ENCODE peak calls at places on chromosomes 2 and 18, in eight cellular contexts. X is fibroblast of pulmonary artery, F is upper lobe of left lung, R is cardiac fibroblast, Q is AG04449, L is tibial nerve, B is hepatocyte, Z is esophagus squamous epithelium. N is an unnamed sample.
A peak's percentile ranks its signal among the peaks of the same experiment; 100 is the strongest.

GRCh38 chr2:156841321-156841720 is 405.1 kb downstream of the GPD2 start:
- DNase-seq in F (no peak), X (no peak), R (no peak), L (no peak), B (no peak), Z (no peak), Q (no peak), N (no peak)

GRCh38 chr18:902179-902718 is 2.4 kb upstream of the ADCYAP1 start:
- DNase-seq in X (peak; percentile 51), F (no peak), L (no peak), R (peak; percentile 47), Q (no peak), B (peak; percentile 23), Z (no peak), N (no peak)

GRCh38 chr2:231357048-231357447 is 38.5 kb upstream of the B3GNT7 start:
- DNase-seq in Q (no peak), X (no peak), R (no peak), B (no peak), F (no peak), Z (no peak), L (no peak), N (no peak)

GRCh38 chr2:103959174-103960125 is 894.5 kb upstream of the POU3F3 start:
- DNase-seq in F (no peak), Z (peak; percentile 0), Q (no peak), R (peak; percentile 10), B (peak; percentile 76), L (peak; percentile 13), X (no peak), N (no peak)

GRCh38 chr2:20621366-20622295 is 29.3 kb downstream of the HS1BP3 start:
- DNase-seq in F (no peak), X (no peak), Q (no peak), B (no peak), R (no peak), L (no peak), Z (no peak), N (no peak)

GRCh38 chr2:235073938-235074337 is 122.1 kb downstream of the SH3BP4 start:
- DNase-seq in X (no peak), L (no peak), Z (no peak), R (no peak), F (no peak), Q (no peak), B (no peak), N (no peak)

GRCh38 chr2:173161040-173161439 is 85.4 kb downstream of the MAP3K20 start:
- DNase-seq in B (no peak), Q (no peak), F (no peak), R (peak; percentile 25), X (peak; percentile 29), L (no peak), Z (no peak), N (no peak)

GRCh38 chr2:98380203-98380535 is 33.9 kb downstream of the CNGA3 start:
- DNase-seq in Q (no peak), F (no peak), R (no peak), X (no peak), B (no peak), Z (no peak), L (no peak), N (no peak)

GRCh38 chr2:84894758-84895520 is 10.5 kb upstream of the TMSB10 start:
- DNase-seq in Q (no peak), B (no peak), X (peak; percentile 73), R (peak; percentile 62), F (no peak), L (no peak), Z (no peak), N (no peak)

GRCh38 chr2:130370490-130370889 is 14.6 kb downstream of the PTPN18 start:
- DNase-seq in X (no peak), R (no peak), Q (no peak), F (no peak), B (no peak), Z (no peak), L (no peak), N (no peak)

GRCh38 chr18:62157843-62158242 is 29.0 kb downstream of the PIGN start:
- DNase-seq in F (no peak), X (no peak), B (no peak), L (no peak), R (no peak), Q (no peak), Z (no peak), N (no peak)

GRCh38 chr2:223860809-223861738 is 23.7 kb upstream of the AP1S3 start:
- DNase-seq in F (no peak), R (peak; percentile 81), Z (no peak), X (peak; percentile 85), B (peak; percentile 83), L (no peak), Q (peak; percentile 42), N (no peak)

GRCh38 chr18:63192171-63192884 is 127.2 kb downstream of the BCL2 start:
- DNase-seq in Q (no peak), L (no peak), Z (no peak), B (no peak), F (no peak), X (no peak), R (no peak), N (no peak)

GRCh38 chr2:224586127-224586702 is 1.1 kb upstream of the CUL3 start:
- DNase-seq in Z (no peak), R (no peak), X (no peak), B (no peak), F (no peak), Q (no peak), L (no peak), N (no peak)

GRCh38 chr2:73947412-73948018 is 20.8 kb downstream of the DGUOK start:
- DNase-seq in X (no peak), B (no peak), L (no peak), F (no peak), Z (no peak), R (no peak), Q (no peak), N (no peak)

GRCh38 chr2:109448946-109449788 is 164.6 kb downstream of the SEPTIN10 start:
- DNase-seq in L (no peak), X (no peak), F (peak; percentile 68), B (no peak), Z (no peak), R (no peak), Q (no peak), N (no peak)

GRCh38 chr2:197097578-197098366 is 171.3 kb upstream of the PGAP1 start:
- DNase-seq in Z (no peak), L (peak; percentile 28), B (peak; percentile 35), F (no peak), R (peak; percentile 88), X (peak; percentile 94), Q (no peak), N (no peak)

GRCh38 chr18:14978962-14979535 is 231.1 kb downstream of the ANKRD30B start:
- DNase-seq in X (no peak), Q (no peak), B (no peak), L (no peak), Z (no peak), R (peak; percentile 47), F (no peak), N (no peak)
- TF ChIP-seq CTCF in X (no peak), Q (peak; percentile 39), B (no peak), L (peak; percentile 19), Z (no peak), R (peak; percentile 39), F (no peak), N (no peak)

GRCh38 chr2:199463708-199464613 is 6.2 kb upstream of the SATB2 start:
- DNase-seq in Z (no peak), B (peak; percentile 16), F (peak; percentile 79), Q (no peak), L (no peak), X (no peak), R (no peak), N (no peak)

GRCh38 chr2:199460808-199461454 is 3.2 kb upstream of the SATB2 start:
- DNase-seq in B (no peak), X (no peak), Q (no peak), L (no peak), R (peak; percentile 20), Z (no peak), F (no peak), N (no peak)

GRCh38 chr2:199461455-199462166 is 3.9 kb upstream of the SATB2 start:
- DNase-seq in Q (no peak), Z (no peak), B (no peak), L (no peak), F (peak; percentile 40), X (no peak), R (no peak), N (no peak)

GRCh38 chr2:199463000-199463692 is 5.4 kb upstream of the SATB2 start:
- DNase-seq in R (peak; percentile 59), Z (no peak), Q (no peak), B (peak; percentile 85), X (peak; percentile 41), F (peak; percentile 95), L (peak; percentile 67), N (no peak)

DNA sequence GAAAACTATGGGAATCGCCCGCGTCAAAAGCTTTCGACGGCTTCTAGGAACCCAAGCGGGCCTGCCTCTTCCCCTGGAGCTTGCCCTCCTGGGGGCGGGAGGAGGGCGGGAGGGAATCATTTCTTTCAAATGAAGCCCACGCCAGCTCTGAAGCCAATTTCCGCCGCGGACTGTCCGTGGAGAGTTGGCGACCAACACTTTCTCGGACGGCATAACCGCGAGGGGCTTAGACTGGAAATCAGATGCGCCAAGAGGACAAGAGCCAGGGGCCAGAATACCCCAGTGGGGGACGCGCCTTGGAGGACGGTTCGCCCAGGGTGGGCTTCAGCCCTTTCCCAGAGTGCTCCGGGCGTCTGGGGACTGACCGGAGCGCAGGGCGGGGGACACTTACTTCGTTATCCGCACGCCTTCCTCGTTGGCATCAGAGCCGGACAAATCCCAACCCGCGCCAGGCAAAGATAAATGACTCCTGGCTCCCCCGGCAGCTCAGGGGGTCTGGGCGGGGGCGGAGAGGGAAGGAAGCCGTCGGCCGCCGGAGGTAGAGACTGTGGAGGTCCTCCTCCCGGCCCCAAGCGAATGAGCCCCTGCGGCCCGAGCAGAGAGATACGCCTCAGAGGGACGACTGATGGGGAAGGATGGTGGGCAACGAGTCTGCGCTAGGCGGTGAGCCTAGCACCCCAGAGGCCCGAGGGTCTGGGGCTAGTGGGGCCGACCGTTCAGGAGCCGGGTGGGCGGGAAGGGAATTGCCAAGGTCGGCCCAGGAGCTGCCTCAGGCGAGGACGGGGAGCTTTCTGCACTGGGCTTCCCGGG is 4.6 kb upstream of the SATB2 start:
- DNase-seq in R (no peak), X (no peak), F (peak; percentile 58), B (no peak), L (no peak), Z (no peak), Q (no peak), N (no peak)
- TF ChIP-seq CTCF in R (no peak), X (no peak), F (no peak), B (no peak), L (no peak), Z (no peak), Q (no peak), N (no peak)

DNA sequence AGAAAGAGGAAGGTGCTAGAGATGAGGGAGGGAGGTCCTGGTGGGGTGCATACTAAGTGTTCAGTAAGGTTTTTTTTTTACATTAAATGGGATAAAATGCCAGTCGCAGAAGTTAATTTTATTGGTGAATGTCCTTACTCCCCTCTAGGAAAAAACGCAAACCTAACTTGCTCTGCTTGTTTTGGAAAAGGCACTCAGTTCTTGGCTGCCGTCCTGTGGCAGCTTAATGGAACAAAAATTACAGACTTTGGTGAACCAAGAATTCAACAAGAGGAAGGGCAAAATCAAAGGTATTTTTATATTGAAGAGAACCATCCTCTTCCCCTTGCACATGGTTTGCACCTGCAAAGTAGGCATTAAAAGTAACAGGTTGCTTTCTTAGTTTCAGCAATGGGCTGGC is 12.7 kb upstream of the IL18R1 start:
- DNase-seq in B (no peak), Z (no peak), R (peak; percentile 40), Q (no peak), F (no peak), L (no peak), X (peak; percentile 39), N (no peak)
- TF ChIP-seq CTCF in B (peak; percentile 12), Z (no peak), R (peak; percentile 41), Q (no peak), F (no peak), L (no peak), X (peak; percentile 20), N (no peak)

GRCh38 chr18:32019251-32019943 is 772 bp downstream of the RNF125 start:
- DNase-seq in X (peak; percentile 21), B (peak; percentile 42), F (peak; percentile 83), R (peak; percentile 29), Z (no peak), Q (no peak), L (peak; percentile 6), N (peak; percentile 28)
- TF ChIP-seq CTCF in X (no peak), B (no peak), F (no peak), R (no peak), Z (no peak), Q (no peak), L (no peak), N (no peak)

N was measured in omental fat pad.